ENCODE peak calls at places on chromosome 19, in seven cellular contexts. L, T, J, X, S, D and O are unnamed samples.

GRCh38 chr19:8069116-8069973 is 16.8 kb downstream of the CCL25 start:
- DNase-seq in L (no peak), D (no peak), X (peak; percentile 50), S (no peak), T (no peak), J (no peak), O (no peak)

GRCh38 chr19:30178721-30179402 is 193.3 kb upstream of the ZNF536 start:
- DNase-seq in S (no peak), T (no peak), X (no peak), J (no peak), L (no peak), D (no peak), O (no peak)

GRCh38 chr19:5131866-5132561 is 163.1 kb downstream of the KDM4B start:
- DNase-seq in S (no peak), X (peak; percentile 68), J (no peak), D (no peak), L (no peak), T (no peak), O (no peak)

GRCh38 chr19:11410682-11411081 is 8.4 kb downstream of the RGL3 start:
- DNase-seq in D (no peak), X (no peak), S (no peak), J (no peak), L (no peak), T (no peak), O (no peak)

GRCh38 chr19:20339444-20339843 is 172.4 kb downstream of the ZNF486 start:
- DNase-seq in S (no peak), J (no peak), L (no peak), T (no peak), X (no peak), D (no peak), O (no peak)

GRCh38 chr19:49085868-49086232 is 599 bp downstream of the SNRNP70 start:
- DNase-seq in L (no peak), S (no peak), D (no peak), T (peak; percentile 83), X (no peak), J (no peak), O (no peak)

GRCh38 chr19:7700128-7700470 is 1.8 kb downstream of the FCER2 start:
- DNase-seq in X (no peak), L (no peak), T (no peak), D (no peak), S (no peak), J (no peak), O (no peak)

GRCh38 chr19:35139618-35139943 is 957 bp downstream of the FXYD1 start:
- DNase-seq in J (no peak), X (no peak), S (no peak), L (no peak), D (peak; percentile 82), T (peak; percentile 87), O (no peak)

GRCh38 chr19:43664008-43664407 is 6.0 kb downstream of the PLAUR start:
- DNase-seq in S (no peak), T (no peak), X (no peak), J (no peak), L (peak; percentile 18), D (no peak), O (no peak)

GRCh38 chr19:16398530-16399241 is 73.1 kb downstream of the EPS15L1 start:
- DNase-seq in S (no peak), X (no peak), T (no peak), J (no peak), L (no peak), D (no peak), O (no peak)

GRCh38 chr19:4976412-4977298 is 7.7 kb downstream of the KDM4B start:
- DNase-seq in X (peak; percentile 88), D (peak; percentile 98), L (peak; percentile 47), S (peak; percentile 74), T (peak; percentile 94), J (peak; percentile 67), O (no peak)

GRCh38 chr19:9757544-9758501 is 10.7 kb downstream of the ZNF846 start:
- DNase-seq in S (no peak), D (no peak), L (no peak), J (no peak), T (no peak), X (no peak), O (no peak)

GRCh38 chr19:33456076-33456844 is 65.3 kb downstream of the PEPD start:
- DNase-seq in T (peak; percentile 68), X (no peak), J (peak; percentile 38), D (peak; percentile 48), L (no peak), S (peak; percentile 20), O (no peak)

GRCh38 chr19:50658438-50659317 is 9.4 kb downstream of the C19orf81 start:
- DNase-seq in D (no peak), J (no peak), L (peak; percentile 54), X (peak; percentile 83), S (no peak), T (peak; percentile 87), O (peak; percentile 68)

GRCh38 chr19:6604906-6605305 is 14.0 kb upstream of the CD70 start:
- DNase-seq in L (no peak), X (no peak), D (no peak), T (no peak), S (no peak), J (no peak), O (no peak)

GRCh38 chr19:6599866-6600454 is 9.0 kb upstream of the CD70 start:
- DNase-seq in S (no peak), L (no peak), J (no peak), T (no peak), D (no peak), X (no peak), O (no peak)

DNA sequence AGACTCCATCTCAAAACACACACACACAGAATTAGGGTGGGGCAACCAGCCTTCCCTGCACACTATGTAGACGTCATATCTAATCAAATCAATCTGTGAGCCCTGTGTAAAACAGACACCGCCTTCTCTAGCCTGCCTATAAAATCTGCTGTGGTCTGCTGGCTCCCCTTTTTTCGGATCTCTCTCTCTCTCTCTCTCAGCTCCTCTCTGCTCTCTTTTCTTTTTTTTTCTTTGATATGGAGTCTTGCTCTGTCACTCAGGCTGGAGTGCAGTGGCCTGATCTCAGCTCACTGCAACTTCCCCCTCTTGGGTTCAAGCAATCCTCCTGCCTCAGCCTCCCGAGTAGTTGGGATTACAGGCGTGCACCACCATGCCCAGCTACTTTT is 11.8 kb upstream of the CD70 start:
- DNase-seq in J (no peak), T (no peak), D (no peak), X (no peak), S (no peak), L (no peak), O (no peak)
- TF ChIP-seq POLR2A in J (no peak), T (no peak), D (no peak), X (no peak), S (no peak), L (no peak), O (no peak)

DNA sequence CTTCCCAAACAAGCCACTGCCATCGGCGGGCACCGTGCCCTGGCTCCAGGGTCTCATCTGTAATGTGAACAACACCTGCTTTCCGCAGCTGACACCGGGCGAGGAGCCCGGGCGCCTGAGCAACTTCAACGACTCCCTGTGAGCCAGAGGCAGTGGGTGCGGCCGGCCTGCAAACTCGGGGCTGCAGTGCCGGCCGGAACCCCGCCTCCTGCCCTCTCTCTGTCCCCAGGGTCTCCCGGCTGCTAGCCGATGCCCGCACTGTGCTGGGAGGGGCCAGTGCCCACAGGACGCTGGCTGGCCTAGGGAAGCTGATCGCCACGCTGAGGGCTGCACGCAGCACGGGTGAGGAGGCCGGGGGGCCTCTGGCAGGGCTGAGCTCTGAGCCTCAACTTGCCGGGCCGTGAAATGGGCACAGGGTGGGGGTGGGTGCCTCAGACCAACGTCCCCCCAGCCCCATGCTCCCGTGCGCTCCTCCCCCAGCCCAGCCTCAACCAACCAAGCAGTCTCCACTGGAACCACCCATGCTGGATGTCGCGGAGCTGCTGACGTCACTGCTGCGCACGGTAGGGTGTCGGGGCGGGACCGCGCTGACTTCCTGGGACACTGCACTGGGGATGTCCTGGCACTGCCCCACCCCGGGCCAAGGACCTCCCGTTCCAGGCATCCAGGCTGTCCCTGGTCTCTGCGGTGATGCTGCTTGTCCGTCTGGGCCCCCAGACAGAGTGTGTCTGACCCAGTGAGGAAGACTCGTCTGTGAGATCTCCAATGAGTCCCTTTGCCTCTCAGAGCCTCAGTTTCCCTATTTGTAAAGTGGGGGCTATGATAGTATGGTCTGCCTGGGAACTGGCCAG is 2.2 kb downstream of the ABCA7 start:
- DNase-seq in J (no peak), S (no peak), D (no peak), X (no peak), L (no peak), T (peak; percentile 95), O (peak; percentile 90)
- TF ChIP-seq POLR2A in J (no peak), S (no peak), D (no peak), X (no peak), L (no peak), T (no peak), O (peak; percentile 74)

DNA sequence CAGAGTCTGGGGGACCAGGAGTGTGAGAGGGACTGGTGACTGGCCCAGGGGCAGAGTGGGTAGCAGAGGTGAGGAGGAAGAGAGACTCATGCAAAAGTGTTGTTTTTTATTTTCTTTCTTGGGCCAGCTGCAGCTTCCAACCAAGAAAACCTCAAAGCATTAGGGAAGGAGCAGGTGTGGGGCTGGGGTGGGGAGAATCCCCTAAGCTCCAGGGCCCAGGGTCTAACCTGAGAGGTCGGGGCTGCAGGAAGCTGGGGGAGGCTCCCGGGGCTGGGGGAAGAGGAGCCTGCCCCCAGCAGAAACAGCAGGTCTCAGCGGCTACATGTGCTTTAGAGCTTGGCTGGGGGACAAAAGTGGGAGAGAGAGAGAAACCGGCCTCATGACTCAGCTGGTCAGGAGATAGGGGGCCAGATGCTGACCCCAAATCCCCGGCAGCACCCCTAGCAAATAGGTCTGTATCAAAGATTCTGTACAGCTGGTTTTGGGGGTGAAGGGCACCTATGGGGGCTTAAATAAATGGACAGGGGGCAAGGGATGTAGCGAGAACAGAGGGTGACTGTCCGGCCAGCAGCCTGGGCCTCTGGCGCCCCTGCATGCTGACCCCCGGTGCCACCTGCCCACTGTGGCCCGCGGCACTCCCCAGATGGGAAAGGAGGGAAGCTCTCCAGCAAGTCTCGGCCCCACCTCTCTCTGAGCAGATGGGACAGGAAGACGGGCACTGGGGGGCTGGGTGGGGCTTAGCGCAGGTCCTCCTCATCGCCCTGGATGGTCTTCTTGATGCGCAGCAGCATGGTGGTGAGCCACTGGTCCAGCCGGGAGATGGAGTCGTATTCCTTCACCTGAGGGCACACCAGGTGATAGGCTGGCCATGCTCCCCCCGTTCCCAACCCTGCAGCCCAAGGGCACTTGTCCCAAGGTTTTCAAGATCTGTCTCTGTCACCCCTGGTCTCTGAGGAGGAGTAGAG is 3.8 kb upstream of the KPTN start:
- DNase-seq in S (no peak), X (no peak), T (no peak), L (no peak), D (peak; percentile 61), J (no peak), O (no peak)
- TF ChIP-seq POLR2A in S (no peak), X (no peak), T (no peak), L (no peak), D (no peak), J (no peak), O (no peak)

DNA sequence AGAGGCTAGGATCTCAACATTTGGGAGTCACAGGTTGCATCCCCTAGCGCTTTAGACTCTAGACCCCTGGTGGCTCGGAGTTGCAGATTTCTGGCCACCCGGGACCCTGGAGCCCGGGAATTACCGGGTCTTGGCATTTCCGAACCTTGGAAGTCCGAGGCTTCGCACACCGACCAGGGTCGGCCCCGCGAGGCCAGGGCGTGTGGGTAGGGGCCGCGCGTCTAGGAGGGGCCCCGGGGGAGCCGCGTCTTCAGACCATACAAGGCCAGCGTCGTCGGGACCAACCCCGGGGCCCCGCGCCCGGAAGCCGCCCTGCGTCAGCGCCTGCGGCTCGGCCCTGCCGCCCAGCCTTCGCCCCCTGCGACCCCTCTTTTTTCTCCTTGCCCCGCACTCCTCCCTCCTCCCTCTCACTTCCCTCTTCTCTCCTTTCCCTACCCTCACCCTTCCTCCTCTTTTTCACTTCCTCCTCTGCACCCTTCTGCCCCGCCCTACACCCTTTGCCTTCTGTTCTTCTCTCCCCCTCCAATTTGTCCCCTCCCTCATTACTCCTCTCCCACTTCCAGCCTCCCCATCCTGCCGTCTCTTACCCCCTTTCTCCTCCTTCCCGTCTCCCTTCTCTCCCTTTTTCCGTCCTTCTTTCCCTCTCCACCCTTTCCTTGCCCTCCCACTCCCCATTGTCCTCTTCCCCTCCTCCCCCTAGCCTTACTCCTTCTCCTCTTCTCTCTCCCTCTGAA is 2.4 kb upstream of the PLEKHG2 start:
- DNase-seq in S (no peak), T (peak; percentile 95), J (peak; percentile 78), D (peak; percentile 95), X (peak; percentile 84), L (peak; percentile 86), O (peak; percentile 54)
- TF ChIP-seq POLR2A in S (peak; percentile 51), T (no peak), J (peak; percentile 75), D (peak; percentile 43), X (no peak), L (peak; percentile 52), O (peak; percentile 50)